ENCODE peak calls at places on chromosomes 13 and 19, in five cellular contexts. One of them, this sample, is unnamed.

GRCh38 chr13:93169980-93170379 is 56.6 kb upstream of the GPC6 start:
- DNase-seq in WERI-Rb-1: no peak
- DNase-seq in stimulated activated CD4-positive, alpha-beta T cell treated with anti-CD3 and anti-CD28 coated beads, TNF-alpha, amount 100 ng/mL, for 48 hours: no peak
- DNase-seq in cardiac fibroblast: peak
- DNase-seq in naive thymus-derived CD4-positive, alpha-beta T cell: no peak
- DNase-seq in this sample: peak

GRCh38 chr13:113883314-113883811 is 19.5 kb upstream of the GAS6 start:
- DNase-seq in WERI-Rb-1: no peak
- DNase-seq in stimulated activated CD4-positive, alpha-beta T cell treated with anti-CD3 and anti-CD28 coated beads, TNF-alpha, amount 100 ng/mL, for 48 hours: no peak
- DNase-seq in naive thymus-derived CD4-positive, alpha-beta T cell: no peak
- DNase-seq in cardiac fibroblast: no peak
- DNase-seq in this sample: no peak

GRCh38 chr19:49264258-49264657 is 60.7 kb downstream of the SLC6A16 start:
- DNase-seq in stimulated activated CD4-positive, alpha-beta T cell treated with anti-CD3 and anti-CD28 coated beads, TNF-alpha, amount 100 ng/mL, for 48 hours: no peak
- DNase-seq in cardiac fibroblast: no peak
- DNase-seq in WERI-Rb-1: no peak
- DNase-seq in naive thymus-derived CD4-positive, alpha-beta T cell: no peak
- DNase-seq in this sample: no peak

GRCh38 chr19:38099966-38100365 is 124.1 kb downstream of the DPF1 start:
- DNase-seq in WERI-Rb-1: no peak
- DNase-seq in naive thymus-derived CD4-positive, alpha-beta T cell: no peak
- DNase-seq in stimulated activated CD4-positive, alpha-beta T cell treated with anti-CD3 and anti-CD28 coated beads, TNF-alpha, amount 100 ng/mL, for 48 hours: no peak
- DNase-seq in cardiac fibroblast: no peak
- DNase-seq in this sample: no peak

GRCh38 chr13:84571264-84571663 is 689.0 kb upstream of the SLITRK1 start:
- DNase-seq in WERI-Rb-1: no peak
- DNase-seq in cardiac fibroblast: no peak
- DNase-seq in stimulated activated CD4-positive, alpha-beta T cell treated with anti-CD3 and anti-CD28 coated beads, TNF-alpha, amount 100 ng/mL, for 48 hours: no peak
- DNase-seq in naive thymus-derived CD4-positive, alpha-beta T cell: no peak
- DNase-seq in this sample: no peak

GRCh38 chr19:18333680-18334079 is 6.7 kb upstream of the PGPEP1 start:
- DNase-seq in stimulated activated CD4-positive, alpha-beta T cell treated with anti-CD3 and anti-CD28 coated beads, TNF-alpha, amount 100 ng/mL, for 48 hours: no peak
- DNase-seq in naive thymus-derived CD4-positive, alpha-beta T cell: no peak
- DNase-seq in WERI-Rb-1: no peak
- DNase-seq in cardiac fibroblast: no peak
- DNase-seq in this sample: no peak

GRCh38 chr19:13890136-13890535 is 13.2 kb downstream of the NANOS3 start:
- DNase-seq in cardiac fibroblast: no peak
- DNase-seq in WERI-Rb-1: no peak
- DNase-seq in stimulated activated CD4-positive, alpha-beta T cell treated with anti-CD3 and anti-CD28 coated beads, TNF-alpha, amount 100 ng/mL, for 48 hours: no peak
- DNase-seq in naive thymus-derived CD4-positive, alpha-beta T cell: no peak
- DNase-seq in this sample: no peak

GRCh38 chr13:111115841-111116500 is 861 bp downstream of the ARHGEF7 start:
- DNase-seq in stimulated activated CD4-positive, alpha-beta T cell treated with anti-CD3 and anti-CD28 coated beads, TNF-alpha, amount 100 ng/mL, for 48 hours: no peak
- DNase-seq in cardiac fibroblast: peak
- DNase-seq in WERI-Rb-1: no peak
- DNase-seq in naive thymus-derived CD4-positive, alpha-beta T cell: no peak
- DNase-seq in this sample: peak

GRCh38 chr13:112893570-112894422 is 75.2 kb upstream of the MCF2L start:
- DNase-seq in naive thymus-derived CD4-positive, alpha-beta T cell: no peak
- DNase-seq in WERI-Rb-1: peak
- DNase-seq in stimulated activated CD4-positive, alpha-beta T cell treated with anti-CD3 and anti-CD28 coated beads, TNF-alpha, amount 100 ng/mL, for 48 hours: no peak
- DNase-seq in cardiac fibroblast: peak
- DNase-seq in this sample: peak

This sample was measured in astrocyte of the hippocampus.